ENCODE peak calls at places on chromosomes 3 and 15, in five cellular contexts. N is kidney, X is coronary artery, K is GM12878, B is lung. C is an unnamed sample.

GRCh38 chr3:39142067-39142466 is 11.3 kb downstream of the CSRNP1 start:
- DNase-seq in N (no peak), X (peak), K (no peak), B (no peak), C (no peak)

GRCh38 chr15:47778263-47778770 is 61.0 kb downstream of the SEMA6D start:
- DNase-seq in N (no peak), X (no peak), K (no peak), B (no peak), C (no peak)

GRCh38 chr3:127495821-127496220 is 94.7 kb downstream of the TPRA1 start:
- DNase-seq in N (no peak), X (no peak), K (no peak), B (no peak), C (no peak)

GRCh38 chr3:178671261-178672191 is 135.3 kb downstream of the KCNMB2 start:
- DNase-seq in N (no peak), X (no peak), K (no peak), B (no peak), C (peak)

GRCh38 chr3:7282988-7283387 is 422.1 kb downstream of the GRM7 start:
- DNase-seq in N (no peak), X (no peak), K (no peak), B (no peak), C (no peak)

GRCh38 chr3:10917176-10917575 is 75.4 kb upstream of the SLC6A1 start:
- DNase-seq in N (no peak), X (peak), K (no peak), B (no peak), C (peak)

GRCh38 chr3:47005212-47006144 is 26.0 kb downstream of the NBEAL2 start:
- DNase-seq in N (peak), X (peak), K (no peak), B (no peak), C (no peak)

GRCh38 chr15:80825361-80826030 is 46.3 kb downstream of the CEMIP start:
- DNase-seq in N (no peak), X (no peak), K (no peak), B (peak), C (no peak)

GRCh38 chr3:8542190-8542980 is 40.8 kb downstream of the LMCD1 start:
- DNase-seq in N (peak), X (no peak), K (no peak), B (no peak), C (no peak)

DNA sequence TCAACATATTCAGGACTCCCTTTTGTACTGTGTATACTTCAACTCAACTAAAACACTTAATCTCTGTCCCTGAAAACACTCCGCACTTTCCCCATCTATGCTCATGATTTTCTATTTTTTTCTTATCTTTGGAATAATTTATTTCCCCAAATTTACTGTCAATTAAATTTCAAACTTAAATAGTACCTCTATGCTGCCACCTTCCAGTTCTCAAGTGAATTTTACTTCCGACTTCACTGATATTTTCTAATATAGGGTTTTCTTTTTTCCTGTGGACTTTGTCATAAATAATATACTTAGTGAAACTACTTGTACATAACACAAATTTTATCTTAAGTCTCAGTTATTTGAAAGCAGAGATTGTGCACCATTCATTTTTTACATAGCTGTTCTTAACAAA is 1303.3 kb downstream of the OTOL1 start:
- DNase-seq in N (no peak), X (no peak), K (no peak), B (no peak), C (no peak)
- TF ChIP-seq CTCF in N (no peak), X (no peak), K (no peak), B (no peak), C (no peak)

DNA sequence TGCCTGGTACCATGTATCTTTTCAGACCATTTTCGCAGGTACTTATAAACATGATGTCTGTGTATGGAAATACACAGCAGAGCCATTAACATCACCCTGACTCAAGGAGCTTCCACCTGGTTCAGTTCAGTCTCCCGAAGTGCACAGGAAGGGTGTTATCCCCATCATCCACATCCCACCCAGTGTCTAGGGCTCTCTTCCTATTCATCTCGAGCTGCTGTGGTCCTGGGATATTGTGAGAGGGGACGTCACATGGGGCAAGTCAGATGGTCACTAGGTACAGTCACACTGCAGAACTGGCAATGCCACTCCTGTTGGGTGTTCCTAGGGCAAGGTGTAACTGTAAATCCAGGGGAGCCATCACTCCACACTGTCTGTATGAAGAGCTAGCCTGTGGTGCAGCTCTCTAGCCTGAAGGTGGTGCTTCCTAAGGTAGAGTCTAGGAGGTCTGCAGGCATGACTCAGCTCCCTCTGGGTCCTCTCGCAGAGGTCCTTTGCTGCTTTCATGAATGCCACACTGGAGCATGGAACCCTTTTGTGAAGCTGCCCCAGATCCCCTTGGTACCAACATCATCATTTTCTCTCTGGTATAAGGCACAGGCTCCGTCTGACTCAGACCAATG is 13.9 kb downstream of the ISLR2 start:
- DNase-seq in N (no peak), X (no peak), K (no peak), B (no peak), C (no peak)
- TF ChIP-seq CTCF in N (no peak), X (no peak), K (peak), B (no peak), C (no peak)

GRCh38 chr15:33700695-33701303 is 267.5 kb upstream of the CHRM5 start:
- DNase-seq in N (peak), X (no peak), K (peak), B (peak), C (peak)

GRCh38 chr15:33698128-33698527 is 270.2 kb upstream of the CHRM5 start:
- DNase-seq in N (no peak), X (no peak), K (no peak), B (no peak), C (no peak)

GRCh38 chr15:33701304-33701696 is 267.0 kb upstream of the CHRM5 start:
- DNase-seq in N (no peak), X (no peak), K (no peak), B (no peak), C (no peak)

GRCh38 chr15:33699145-33699544 is 269.2 kb upstream of the CHRM5 start:
- DNase-seq in N (no peak), X (no peak), K (no peak), B (no peak), C (no peak)

GRCh38 chr15:33699691-33700447 is 268.4 kb upstream of the CHRM5 start:
- DNase-seq in N (no peak), X (no peak), K (no peak), B (no peak), C (no peak)
- TF ChIP-seq CTCF in N (peak), X (no peak), K (no peak), B (no peak), C (no peak)

DNA sequence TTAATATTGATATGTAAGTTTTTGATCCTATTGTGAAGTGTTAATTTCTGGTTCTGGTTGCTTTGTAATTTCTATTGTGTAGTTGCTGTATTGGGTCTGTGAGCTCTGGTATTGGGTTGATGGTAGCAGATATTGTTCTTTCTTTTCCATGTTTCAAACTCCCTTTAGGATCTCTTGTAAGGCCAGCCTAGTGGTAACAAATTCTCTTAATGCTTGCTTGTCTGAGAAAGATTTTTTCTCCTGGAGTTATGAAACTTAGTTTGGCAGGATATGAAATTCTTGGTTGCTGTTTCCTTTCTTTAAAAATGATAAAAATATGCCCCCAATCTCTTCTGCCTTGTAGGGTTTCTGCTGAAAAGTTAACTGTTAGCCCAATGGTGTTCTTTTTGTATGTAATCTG is 268.6 kb upstream of the PLSCR5 start:
- DNase-seq in N (no peak), X (no peak), K (no peak), B (no peak), C (no peak)
- TF ChIP-seq CTCF in N (no peak), X (no peak), K (no peak), B (no peak), C (no peak)

DNA sequence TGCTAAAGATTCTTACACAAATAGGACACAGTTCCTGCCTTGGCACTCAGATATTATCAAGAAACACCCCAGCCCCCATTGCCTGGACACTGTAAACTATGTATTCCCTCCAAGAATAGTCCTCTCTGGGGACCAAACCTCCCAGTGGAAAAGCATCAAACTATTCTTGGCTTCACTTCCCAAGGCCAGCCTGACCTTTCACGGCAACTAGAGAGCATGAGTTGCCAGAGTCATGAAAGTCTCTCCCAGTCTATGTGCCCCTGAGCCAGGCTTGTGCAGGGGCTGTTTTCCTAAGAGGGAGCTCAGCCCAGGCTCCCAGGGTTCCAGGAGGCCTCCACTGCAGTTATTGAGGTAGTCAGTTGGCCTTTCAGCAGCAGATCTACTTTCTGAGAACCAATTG is 251.9 kb upstream of the TGFBR2 start:
- DNase-seq in N (no peak), X (peak), K (no peak), B (no peak), C (no peak)
- TF ChIP-seq CTCF in N (no peak), X (no peak), K (no peak), B (no peak), C (no peak)

GRCh38 chr3:192919895-192920294 is 2.2 kb upstream of the MB21D2 start:
- DNase-seq in N (no peak), X (no peak), K (no peak), B (no peak), C (no peak)

GRCh38 chr3:192917508-192918274 is at the start of gene MB21D2:
- DNase-seq in N (peak), X (peak), K (no peak), B (peak), C (peak)

GRCh38 chr3:192916455-192917257 is 1.0 kb downstream of the MB21D2 start:
- DNase-seq in N (peak), X (peak), K (no peak), B (peak), C (peak)

GRCh38 chr3:192917258-192917507 is 473 bp downstream of the MB21D2 start:
- DNase-seq in N (no peak), X (no peak), K (no peak), B (no peak), C (peak)

DNA sequence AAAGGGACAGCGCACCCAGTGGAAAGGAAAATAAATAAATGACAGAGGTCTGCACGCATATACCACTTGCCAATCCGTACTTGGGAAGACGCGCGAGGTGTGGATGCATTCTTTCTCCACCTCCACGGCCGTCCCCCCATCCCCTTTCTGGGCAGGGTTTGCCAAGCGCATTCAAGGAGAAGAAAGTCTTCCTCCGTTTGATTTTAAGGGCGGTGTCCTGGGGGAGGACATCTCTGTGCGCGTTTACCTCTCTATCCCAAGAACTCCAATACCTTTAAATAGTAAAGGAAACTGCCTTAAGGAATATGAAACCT is 576 bp upstream of the MB21D2 start:
- DNase-seq in N (no peak), X (no peak), K (no peak), B (no peak), C (no peak)
- TF ChIP-seq CTCF in N (no peak), X (no peak), K (no peak), B (no peak), C (no peak)

DNA sequence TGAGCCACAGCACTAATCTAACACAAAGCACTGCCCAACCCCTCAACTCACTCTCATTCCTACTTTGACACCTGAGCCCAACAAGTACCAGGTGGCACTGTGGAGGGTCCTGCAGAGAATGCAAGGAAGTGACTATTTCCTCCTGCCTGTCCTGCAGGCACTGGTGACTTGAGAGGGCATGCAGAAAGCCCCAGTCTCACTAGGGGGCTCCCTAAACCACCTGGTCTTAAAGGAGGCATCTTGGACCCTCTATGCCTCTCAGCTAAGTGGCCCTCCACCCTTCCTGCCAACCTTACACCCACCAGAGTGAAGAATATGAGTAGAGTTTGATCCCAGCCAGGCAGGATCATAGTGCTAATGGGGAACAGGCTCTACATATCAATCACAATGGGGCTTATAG is 15.2 kb downstream of the TRAIP start:
- DNase-seq in N (no peak), X (no peak), K (no peak), B (no peak), C (no peak)
- TF ChIP-seq CTCF in N (no peak), X (no peak), K (peak), B (no peak), C (no peak)

GRCh38 chr3:24087469-24087868 is 142.4 kb downstream of the NR1D2 start:
- DNase-seq in N (no peak), X (no peak), K (no peak), B (no peak), C (no peak)

GRCh38 chr3:24086597-24087369 is 141.7 kb downstream of the NR1D2 start:
- DNase-seq in N (no peak), X (no peak), K (no peak), B (no peak), C (no peak)

GRCh38 chr3:24088782-24089181 is 143.7 kb downstream of the NR1D2 start:
- DNase-seq in N (no peak), X (no peak), K (no peak), B (no peak), C (peak)
- TF ChIP-seq CTCF in N (peak), X (no peak), K (peak), B (no peak), C (peak)

GRCh38 chr15:79089890-79090486 is 592 bp downstream of the RASGRF1 start:
- DNase-seq in N (no peak), X (peak), K (no peak), B (no peak), C (no peak)
- TF ChIP-seq CTCF in N (no peak), X (no peak), K (no peak), B (no peak), C (no peak)

GRCh38 chr3:13200951-13201350 is 127.7 kb upstream of the IQSEC1 start:
- DNase-seq in N (no peak), X (no peak), K (no peak), B (no peak), C (no peak)
- TF ChIP-seq CTCF in N (no peak), X (no peak), K (no peak), B (no peak), C (no peak)